ENCODE peak calls at places on chromosome 4, in eight cellular contexts. X, F, L, K, I, U, H and J are unnamed samples.

GRCh38 chr4:108834787-108835384 is 72.0 kb upstream of the ETNPPL start:
- DNase-seq in X (peak), F (peak), I (no peak), H (peak), L (peak), K (no peak), U (peak), J (peak)

GRCh38 chr4:8167291-8167690 is 8.7 kb upstream of the ABLIM2 start:
- DNase-seq in F (no peak), K (no peak), X (no peak), U (no peak), H (no peak), L (no peak), I (no peak), J (no peak)

GRCh38 chr4:84582988-84583870 is at the start of gene CDS1:
- DNase-seq in I (peak), F (no peak), H (no peak), U (peak), X (peak), L (no peak), K (peak), J (no peak)

GRCh38 chr4:99157478-99157935 is 13.4 kb upstream of the ADH4 start:
- DNase-seq in L (peak), U (no peak), X (no peak), K (no peak), I (no peak), H (no peak), F (no peak), J (no peak)

GRCh38 chr4:184653650-184654049 is 4.1 kb downstream of the PRIMPOL start:
- DNase-seq in X (peak), I (no peak), F (no peak), L (peak), K (no peak), U (no peak), H (peak), J (peak)

GRCh38 chr4:2450394-2451035 is 18.4 kb upstream of the RNF4 start:
- DNase-seq in X (no peak), F (no peak), I (no peak), U (no peak), K (no peak), H (no peak), L (no peak), J (no peak)

GRCh38 chr4:44679060-44679459 is 840 bp downstream of the GUF1 start:
- DNase-seq in I (no peak), K (no peak), F (no peak), H (no peak), L (no peak), U (no peak), X (no peak), J (no peak)

GRCh38 chr4:173486714-173487392 is 43.2 kb downstream of the HAND2 start:
- DNase-seq in U (no peak), K (no peak), I (no peak), X (no peak), L (no peak), H (no peak), F (no peak), J (no peak)

GRCh38 chr4:52641853-52642563 is 17.1 kb downstream of the USP46 start:
- DNase-seq in H (peak), X (peak), L (peak), K (no peak), U (peak), F (no peak), I (no peak), J (no peak)

GRCh38 chr4:54901202-54901601 is 224.2 kb downstream of the KDR start:
- DNase-seq in X (no peak), L (no peak), K (no peak), H (no peak), I (no peak), F (no peak), U (no peak), J (no peak)

GRCh38 chr4:54585321-54586000 is 72.3 kb upstream of the KIT start:
- DNase-seq in K (no peak), H (peak), I (no peak), L (no peak), X (peak), U (peak), F (no peak), J (peak)

GRCh38 chr4:3451956-3452355 is 10.2 kb downstream of the HGFAC start:
- DNase-seq in F (no peak), I (no peak), K (no peak), H (peak), L (peak), U (peak), X (peak), J (peak)

GRCh38 chr4:81783565-81783964 is 311.9 kb upstream of the RASGEF1B start:
- DNase-seq in L (no peak), I (no peak), F (no peak), K (no peak), H (no peak), U (no peak), X (no peak), J (no peak)

GRCh38 chr4:140098481-140099132 is 55.4 kb downstream of the MAML3 start:
- DNase-seq in I (no peak), X (no peak), F (no peak), L (peak), K (no peak), U (peak), H (peak), J (peak)

GRCh38 chr4:95084584-95084983 is 326.8 kb downstream of the BMPR1B start:
- DNase-seq in X (no peak), L (no peak), U (no peak), F (no peak), I (no peak), K (no peak), H (no peak), J (no peak)

GRCh38 chr4:73867783-73868182 is 1.4 kb upstream of the CXCL1 start:
- DNase-seq in U (peak), L (no peak), K (no peak), H (no peak), F (no peak), X (no peak), I (peak), J (no peak)

DNA sequence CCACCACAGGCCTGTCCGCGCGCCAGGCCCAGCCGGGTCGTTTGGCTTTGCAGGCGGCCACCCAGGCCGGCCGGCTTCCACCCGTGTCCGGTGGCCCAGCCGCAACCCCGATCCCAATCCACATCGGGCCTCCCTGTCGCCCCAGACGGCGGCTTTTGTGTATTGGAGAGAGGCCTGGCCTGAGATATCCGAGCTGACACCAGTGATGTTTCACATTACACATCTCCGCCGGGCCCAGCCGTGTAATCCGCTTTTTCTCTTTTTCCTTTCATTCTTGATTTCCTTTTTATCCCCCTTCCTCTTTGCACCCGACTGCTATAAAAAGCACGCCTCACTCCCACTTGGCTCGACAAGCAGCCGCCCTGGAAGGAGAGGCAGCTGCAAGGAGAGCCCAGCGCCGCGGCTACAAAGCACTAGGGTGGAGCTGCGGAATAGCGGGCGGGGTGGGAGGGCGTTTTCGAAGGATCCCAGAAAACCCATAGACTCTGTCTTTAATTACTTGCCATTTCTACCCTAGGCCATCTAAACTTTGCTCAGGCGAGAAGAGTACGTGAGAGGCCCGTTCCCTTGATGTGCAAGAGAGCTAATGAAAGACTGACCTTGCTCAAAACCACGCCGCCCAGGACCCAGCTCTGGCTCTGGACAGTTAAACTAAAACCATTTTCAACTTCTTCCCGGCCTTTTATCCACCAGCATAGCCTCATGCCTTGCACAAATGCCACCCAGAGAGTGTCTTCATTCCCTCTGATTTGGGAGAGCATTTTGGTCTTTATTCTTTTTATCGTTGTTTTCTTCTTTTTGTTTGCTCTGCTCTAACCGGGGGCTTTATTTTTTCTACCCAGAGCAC is 3.3 kb downstream of the PITX2 start:
- DNase-seq in K (no peak), X (no peak), L (peak), H (no peak), I (no peak), U (peak), F (no peak), J (no peak)
- H3K4me3 ChIP-seq in K (no peak), X (no peak), L (peak), H (no peak), I (no peak), U (no peak), F (no peak), J (no peak)

GRCh38 chr4:5888222-5888701 is 4.6 kb downstream of the CRMP1 start:
- DNase-seq in F (no peak), X (peak), L (no peak), I (no peak), H (no peak), K (no peak), U (peak), J (no peak)

GRCh38 chr4:5885733-5886132 is 7.2 kb downstream of the CRMP1 start:
- DNase-seq in U (no peak), X (no peak), I (no peak), F (no peak), H (no peak), L (no peak), K (no peak), J (no peak)

GRCh38 chr4:5887011-5887360 is 5.9 kb downstream of the CRMP1 start:
- DNase-seq in F (no peak), K (no peak), H (no peak), I (no peak), L (no peak), U (no peak), X (no peak), J (no peak)

GRCh38 chr4:5888706-5889696 is 3.9 kb downstream of the CRMP1 start:
- DNase-seq in L (no peak), I (no peak), K (no peak), H (no peak), X (no peak), U (no peak), F (no peak), J (no peak)

GRCh38 chr4:5887361-5888221 is 5.3 kb downstream of the CRMP1 start:
- DNase-seq in K (no peak), H (no peak), F (no peak), U (peak), L (no peak), X (no peak), I (no peak), J (no peak)
- H3K4me3 ChIP-seq in K (peak), H (no peak), F (no peak), U (no peak), L (no peak), X (no peak), I (peak), J (no peak)

DNA sequence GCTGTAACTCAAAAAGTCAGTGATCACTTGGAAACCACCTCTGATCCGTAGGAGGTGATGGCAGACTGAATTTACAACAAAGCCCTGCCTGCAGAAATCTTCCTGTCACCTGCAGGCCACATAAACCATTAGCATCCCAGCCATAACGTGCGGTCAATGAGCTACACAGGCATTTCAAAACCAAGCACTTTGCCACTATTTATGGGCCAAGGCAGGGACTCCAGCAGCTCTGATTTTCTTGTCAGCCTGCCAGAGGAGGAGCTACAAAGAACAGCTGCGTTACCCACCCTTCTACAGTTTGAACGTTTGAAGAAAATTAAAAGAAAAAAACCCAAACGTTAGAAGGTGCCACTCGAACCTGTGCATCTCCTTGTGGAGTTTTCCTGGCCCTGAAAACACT is 228.2 kb upstream of the PPARGC1A start:
- DNase-seq in K (no peak), L (no peak), X (no peak), U (no peak), I (no peak), H (no peak), F (no peak), J (no peak)
- H3K4me3 ChIP-seq in K (no peak), L (no peak), X (no peak), U (no peak), I (no peak), H (no peak), F (no peak), J (no peak)

GRCh38 chr4:120724656-120725055 is 197.9 kb downstream of the PRDM5 start:
- DNase-seq in H (no peak), X (no peak), I (no peak), U (no peak), L (no peak), K (no peak), F (no peak), J (no peak)
- H3K4me3 ChIP-seq in H (no peak), X (no peak), I (no peak), U (no peak), L (no peak), K (no peak), F (no peak), J (no peak)

GRCh38 chr4:78552398-78553396 is 1.1 kb downstream of the ANXA3 start:
- DNase-seq in X (no peak), L (no peak), U (no peak), F (no peak), K (no peak), H (no peak), I (no peak), J (no peak)

GRCh38 chr4:78553526-78554060 is 2.0 kb downstream of the ANXA3 start:
- DNase-seq in X (no peak), H (no peak), L (no peak), K (no peak), F (no peak), I (no peak), U (no peak), J (no peak)

GRCh38 chr4:78556655-78557054 is 5.1 kb downstream of the ANXA3 start:
- DNase-seq in K (no peak), I (no peak), X (no peak), L (no peak), H (no peak), F (no peak), U (no peak), J (no peak)

GRCh38 chr4:78551420-78552351 is at the start of gene ANXA3:
- DNase-seq in X (peak), U (peak), H (no peak), F (no peak), I (peak), K (peak), L (no peak), J (no peak)
- H3K4me3 ChIP-seq in X (peak), U (peak), H (peak), F (no peak), I (peak), K (peak), L (peak), J (peak)

DNA sequence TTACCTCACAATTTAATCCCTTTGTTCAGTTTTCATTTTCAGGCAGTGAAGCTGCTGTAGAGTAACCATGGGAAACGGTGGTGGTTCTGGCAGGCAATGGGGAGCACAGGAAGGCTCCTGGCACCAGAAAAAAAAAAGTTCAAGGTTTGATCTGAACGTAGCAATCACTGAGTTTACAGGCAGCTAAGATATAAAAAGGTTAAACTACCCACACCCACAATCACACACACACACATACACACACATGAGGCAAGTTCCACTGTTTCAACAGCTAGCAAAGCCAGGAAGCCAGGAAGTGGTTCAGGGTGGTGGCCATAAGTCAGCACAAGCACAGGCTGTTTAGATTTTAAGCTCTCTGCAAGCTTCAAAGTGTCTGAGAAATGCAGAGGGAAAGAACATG is at the start of gene SULT1B1:
- DNase-seq in X (peak), K (no peak), I (no peak), L (peak), H (peak), U (peak), F (peak), J (peak)
- H3K4me3 ChIP-seq in X (no peak), K (peak), I (no peak), L (no peak), H (peak), U (no peak), F (peak), J (no peak)

DNA sequence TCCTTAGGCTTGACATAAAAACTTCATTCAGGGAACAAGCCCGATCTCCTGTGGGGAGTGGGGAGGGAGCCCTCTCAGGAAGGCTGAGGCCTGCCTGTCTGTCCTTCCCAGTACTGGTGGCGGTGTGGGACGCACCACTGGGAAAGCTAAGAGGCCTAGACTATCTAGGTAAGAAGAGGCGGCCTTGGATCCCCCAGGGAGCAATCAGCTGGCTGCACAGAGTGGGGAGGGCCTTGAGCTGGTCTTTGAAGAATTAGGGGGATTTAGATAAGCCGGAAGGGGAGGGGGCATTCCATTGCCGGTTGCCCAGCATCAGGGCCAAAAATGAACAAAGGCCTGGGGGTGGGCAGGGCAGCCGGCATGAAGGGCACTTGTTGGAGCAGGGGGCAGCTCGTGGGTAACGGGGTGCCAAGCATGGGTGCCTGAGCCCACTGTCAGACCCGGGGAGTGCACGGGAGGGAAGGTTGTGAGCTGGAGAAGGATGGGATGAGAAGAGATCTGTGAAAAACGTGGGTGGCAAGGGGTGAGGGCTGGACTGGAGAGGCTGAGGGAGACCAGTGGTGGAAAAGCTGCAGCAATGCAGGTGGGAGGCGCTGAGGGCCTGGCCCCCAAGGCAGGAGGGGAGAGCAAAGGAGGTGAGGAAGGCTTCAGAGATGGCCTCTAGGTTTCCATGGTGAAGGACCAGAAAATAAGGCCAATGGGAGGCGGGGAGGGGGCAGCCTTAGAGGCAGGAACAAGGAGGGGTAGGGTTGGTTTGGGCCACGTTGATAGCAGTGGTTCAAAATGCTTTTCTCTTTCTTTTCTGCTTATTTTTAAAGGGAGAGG is 8.5 kb downstream of the KLF3 start:
- DNase-seq in K (no peak), I (no peak), U (no peak), H (no peak), X (no peak), L (no peak), F (no peak), J (no peak)
- H3K4me3 ChIP-seq in K (no peak), I (no peak), U (no peak), H (no peak), X (peak), L (no peak), F (no peak), J (peak)

GRCh38 chr4:77352192-77352591 is 195.2 kb downstream of the CCNG2 start:
- DNase-seq in K (no peak), U (no peak), F (no peak), H (no peak), I (no peak), L (no peak), X (no peak), J (no peak)

GRCh38 chr4:77348815-77349214 is 191.8 kb downstream of the CCNG2 start:
- DNase-seq in H (no peak), L (no peak), X (no peak), I (no peak), F (no peak), U (no peak), K (no peak), J (no peak)

GRCh38 chr4:77349361-77349760 is 192.4 kb downstream of the CCNG2 start:
- DNase-seq in H (no peak), X (no peak), L (no peak), I (no peak), F (no peak), K (no peak), U (no peak), J (peak)

GRCh38 chr4:77347341-77347740 is 190.3 kb downstream of the CCNG2 start:
- DNase-seq in L (no peak), H (no peak), F (no peak), U (no peak), K (no peak), X (no peak), I (no peak), J (peak)

GRCh38 chr4:77349796-77350195 is 192.8 kb downstream of the CCNG2 start:
- DNase-seq in F (no peak), I (no peak), K (no peak), X (peak), L (no peak), U (no peak), H (peak), J (peak)
- H3K4me3 ChIP-seq in F (no peak), I (no peak), K (no peak), X (no peak), L (no peak), U (no peak), H (no peak), J (no peak)

GRCh38 chr4:42786350-42787070 is 106.0 kb upstream of the GRXCR1 start:
- DNase-seq in L (no peak), U (no peak), K (peak), F (no peak), H (no peak), X (no peak), I (no peak), J (no peak)
- H3K4me3 ChIP-seq in L (no peak), U (no peak), K (no peak), F (no peak), H (no peak), X (no peak), I (no peak), J (no peak)